ENCODE peak calls at places on chromosome 16, in five cellular contexts. R is bronchial epithelial cell, J is cardiac muscle cell, E is cardiac fibroblast, A is lower leg skin. L is an unnamed sample.

GRCh38 chr16:49366669-49367068 is 6.9 kb upstream of the C16orf78 start:
- DNase-seq in R (no peak), E (no peak), A (no peak), J (no peak), L (no peak)

GRCh38 chr16:54237-54581 is 581 bp downstream of the SNRNP25 start:
- DNase-seq in J (no peak), R (no peak), E (no peak), A (no peak), L (no peak)

GRCh38 chr16:24834459-24835335 is 11.1 kb upstream of the SLC5A11 start:
- DNase-seq in J (peak; percentile 53), A (no peak), R (peak; percentile 44), E (peak; percentile 58), L (no peak)

GRCh38 chr16:79519448-79519847 is 81.1 kb downstream of the MAF start:
- DNase-seq in E (no peak), A (no peak), R (no peak), J (no peak), L (no peak)

GRCh38 chr16:68762996-68763756 is 26.1 kb downstream of the CDH1 start:
- DNase-seq in E (no peak), R (no peak), J (peak; percentile 16), A (no peak), L (no peak)

GRCh38 chr16:9941245-9941644 is 241.0 kb downstream of the GRIN2A start:
- DNase-seq in J (no peak), A (no peak), R (no peak), E (no peak), L (no peak)

GRCh38 chr16:74635303-74635702 is 28.4 kb upstream of the GLG1 start:
- DNase-seq in E (no peak), R (no peak), A (no peak), J (no peak), L (no peak)

GRCh38 chr16:49575352-49576172 is 202.0 kb downstream of the C16orf78 start:
- DNase-seq in E (no peak), A (peak; percentile 31), J (peak; percentile 26), R (no peak), L (no peak)

GRCh38 chr16:87602005-87602790 is at the start of gene JPH3:
- DNase-seq in E (no peak), R (no peak), J (no peak), A (no peak), L (no peak)

GRCh38 chr16:87607223-87607622 is 4.9 kb downstream of the JPH3 start:
- DNase-seq in J (no peak), A (no peak), E (no peak), R (no peak), L (no peak)

GRCh38 chr16:87602821-87603683 is 744 bp downstream of the JPH3 start:
- DNase-seq in R (no peak), A (no peak), E (no peak), J (no peak), L (no peak)

GRCh38 chr16:87603684-87604571 is 1.6 kb downstream of the JPH3 start:
- DNase-seq in E (no peak), A (no peak), J (no peak), R (no peak), L (no peak)

GRCh38 chr16:87604572-87605135 is 2.3 kb downstream of the JPH3 start:
- DNase-seq in A (no peak), E (no peak), J (no peak), R (no peak), L (no peak)
- H3K4me3 ChIP-seq in A (no peak overlapping the region), E (no peak overlapping the region), J (no peak overlapping the region), R (no peak overlapping the region), L (no peak overlapping the region)

GRCh38 chr16:48317614-48318013 is 67.6 kb downstream of the SIAH1 start:
- DNase-seq in J (peak; percentile 72), R (peak; percentile 48), A (no peak), E (peak; percentile 54), L (no peak)
- TF ChIP-seq CTCF in J (no peak), R (no peak), A (no peak), E (no peak), L (peak; percentile 38)

DNA sequence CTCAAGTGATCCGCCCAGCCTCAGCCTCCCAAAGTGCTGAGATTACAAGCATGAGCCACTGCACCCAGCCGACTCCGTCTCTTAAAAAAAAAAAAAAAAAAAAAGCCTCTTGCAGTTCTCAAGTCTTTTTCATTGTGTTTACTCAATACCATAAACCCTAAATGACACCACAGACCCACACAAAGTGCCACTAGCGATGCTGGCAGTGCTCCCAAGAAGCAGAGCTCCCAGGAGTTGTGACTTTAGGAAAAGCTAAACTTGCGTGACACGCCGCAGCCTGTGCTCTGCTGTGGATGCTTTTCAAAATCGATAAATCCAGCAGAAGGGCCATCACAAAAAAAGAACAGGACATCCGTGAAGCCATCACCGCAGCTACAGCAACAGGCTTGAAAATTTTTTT is 114.7 kb downstream of the ANKRD11 start:
- DNase-seq in A (no peak), R (no peak), J (no peak), E (no peak), L (no peak)
- H3K4me3 ChIP-seq in A (no peak overlapping the region), R (no peak overlapping the region), J (no peak overlapping the region), E (no peak overlapping the region), L (no peak overlapping the region)

DNA sequence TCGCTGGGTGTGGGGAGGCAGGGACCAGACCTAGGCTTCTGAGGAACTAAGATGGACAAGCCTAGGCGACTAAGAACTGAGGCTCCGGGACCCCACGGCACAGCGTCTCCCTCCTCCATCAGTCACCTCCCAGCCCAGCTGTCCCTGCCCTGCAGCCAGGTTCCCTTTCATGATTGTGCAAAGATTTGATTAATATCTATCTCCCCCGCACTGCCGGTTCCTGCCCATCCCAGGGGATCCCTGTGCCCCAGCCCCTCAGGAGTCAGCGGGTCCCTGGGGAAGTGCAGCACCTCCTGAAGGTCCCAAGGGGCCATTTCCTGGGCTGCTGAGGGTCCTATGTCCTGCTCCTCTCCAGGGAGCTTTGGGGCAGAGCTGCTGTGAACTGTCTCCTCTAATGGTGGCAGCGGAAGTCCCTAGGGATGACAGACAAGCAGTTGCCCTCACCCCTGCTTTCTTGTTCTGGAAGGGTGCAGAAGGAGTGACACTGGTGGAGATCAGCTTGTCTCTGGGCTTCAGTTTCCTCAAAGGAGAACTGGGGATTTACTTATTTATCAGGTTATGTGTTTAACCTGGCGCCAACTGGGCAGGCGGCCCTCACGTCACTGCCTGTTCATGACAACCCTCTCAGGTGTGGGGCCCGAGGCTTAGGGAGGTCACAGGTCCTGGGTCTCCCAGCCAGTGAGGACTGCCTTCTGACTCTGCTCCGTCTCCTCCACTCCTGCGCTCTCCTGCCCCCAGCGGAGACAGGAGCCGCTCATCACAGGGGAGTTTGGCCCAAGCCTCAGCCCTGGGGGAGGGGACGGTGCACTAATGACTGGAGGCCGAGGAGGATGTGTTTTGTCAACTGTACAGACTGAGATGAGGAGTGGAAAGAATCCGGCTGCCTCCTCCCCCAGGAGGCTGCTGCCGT is 1.9 kb upstream of the C16orf74 start:
- DNase-seq in E (peak; percentile 57), A (no peak), R (peak; percentile 58), J (peak; percentile 72), L (no peak)
- TF ChIP-seq CTCF in E (peak; percentile 50), A (no peak), R (peak; percentile 40), J (peak; percentile 52), L (peak; percentile 55)